ENCODE peak calls at places on chromosomes 2 and 18, in five cellular contexts. Y is activated effector memory CD4-positive, alpha-beta T cell treated with anti-CD3 and anti-CD28 coated beads, Interleukin-2, amount 50 U/mL, for 16 hours; W is hippocampal formation; K is K562; S is right lobe of liver. Z is an unnamed sample.

GRCh38 chr2:235493775-235494715 is at the start of gene AGAP1:
- DNase-seq in W (peak), Y (no peak), S (peak), K (peak), Z (peak)

GRCh38 chr18:23036611-23037259 is 98.5 kb upstream of the CABLES1 start:
- DNase-seq in Y (no peak), K (no peak), S (no peak), W (no peak), Z (no peak)

GRCh38 chr2:184449760-184450159 is 148.6 kb upstream of the ZNF804A start:
- DNase-seq in S (no peak), Y (no peak), K (no peak), W (no peak), Z (no peak)

GRCh38 chr18:50268022-50268747 is 1.9 kb upstream of the CFAP53 start:
- DNase-seq in S (peak), K (no peak), Y (peak), W (no peak), Z (peak)

GRCh38 chr2:124264496-124265160 is 239.5 kb downstream of the CNTNAP5 start:
- DNase-seq in S (no peak), W (no peak), Y (no peak), K (no peak), Z (no peak)

GRCh38 chr2:231991664-231992063 is 30.2 kb downstream of the DIS3L2 start:
- DNase-seq in W (no peak), K (no peak), Y (no peak), S (no peak), Z (no peak)

GRCh38 chr2:119746836-119747235 is 12.9 kb upstream of the PTPN4 start:
- DNase-seq in Y (no peak), W (no peak), S (no peak), K (no peak), Z (peak)

GRCh38 chr2:96637385-96638143 is 548 bp downstream of the KANSL3 start:
- DNase-seq in K (no peak), Y (peak), W (peak), S (peak), Z (peak)

GRCh38 chr2:237315170-237315880 is 98.6 kb downstream of the COL6A3 start:
- DNase-seq in K (no peak), S (peak), W (peak), Y (no peak), Z (peak)

GRCh38 chr2:202718614-202719013 is 83.8 kb downstream of the FAM117B start:
- DNase-seq in Y (no peak), W (no peak), S (no peak), K (no peak), Z (peak)

GRCh38 chr2:16244153-16244965 is 304.0 kb downstream of the MYCN start:
- DNase-seq in S (no peak), W (no peak), K (no peak), Y (no peak), Z (no peak)

GRCh38 chr2:27792759-27793158 is 21.2 kb downstream of the MRPL33 start:
- DNase-seq in K (no peak), S (no peak), W (no peak), Y (no peak), Z (peak)

GRCh38 chr2:69344305-69344704 is 42.7 kb downstream of the GFPT1 start:
- DNase-seq in W (no peak), Y (no peak), S (no peak), K (no peak), Z (no peak)

GRCh38 chr2:235541838-235542549 is 48.2 kb downstream of the AGAP1 start:
- DNase-seq in W (no peak), Y (peak), K (no peak), S (no peak), Z (no peak)

GRCh38 chr2:23390152-23390551 is 5.2 kb downstream of the KLHL29 start:
- DNase-seq in Y (no peak), S (no peak), W (no peak), K (no peak), Z (no peak)

GRCh38 chr18:35605686-35606417 is 24.3 kb downstream of the GALNT1 start:
- DNase-seq in K (no peak), S (no peak), Y (no peak), W (no peak), Z (no peak)

GRCh38 chr2:239728751-239729150 is 296.4 kb downstream of the NDUFA10 start:
- DNase-seq in S (no peak), K (no peak), W (no peak), Y (no peak), Z (no peak)

GRCh38 chr2:178114462-178114861 is 2.2 kb downstream of the RBM45 start:
- DNase-seq in W (no peak), Y (no peak), S (no peak), K (no peak), Z (no peak)

GRCh38 chr18:69752737-69753380 is 194.8 kb downstream of the CD226 start:
- DNase-seq in Y (no peak), W (no peak), K (no peak), S (no peak), Z (no peak)

GRCh38 chr2:79916285-79916684 is 388.3 kb downstream of the LRRTM1 start:
- DNase-seq in W (no peak), Y (no peak), K (no peak), S (no peak), Z (no peak)

GRCh38 chr2:145764631-145765030 is 1244.7 kb upstream of the ZEB2 start:
- DNase-seq in S (no peak), K (no peak), W (no peak), Y (no peak), Z (no peak)

GRCh38 chr18:22847392-22847791 is 85.7 kb upstream of the RBBP8 start:
- DNase-seq in Y (no peak), K (no peak), W (no peak), S (no peak), Z (peak)